ENCODE peak calls at places on chromosomes 3 and 15, in seven cellular contexts. One of them, this sample, is unnamed.

GRCh38 chr15:82647835-82648256 is 683 bp upstream of the CPEB1 start:
- DNase-seq in CD4-positive, alpha-beta T cell: peak; percentile 50
- DNase-seq in heart left ventricle: no peak
- DNase-seq in T-helper 2 cell: no peak
- DNase-seq in stomach: no peak
- DNase-seq in IMR-90: no peak
- DNase-seq in stimulated activated CD4-positive, alpha-beta T cell treated with anti-CD3 and anti-CD28 coated beads, Interleukin-4, amount 100 ng/mL, for 48 hours: peak; percentile 27
- DNase-seq in this sample: no peak

GRCh38 chr3:181717505-181717904 is 5.8 kb downstream of the SOX2 start:
- DNase-seq in stomach: no peak
- DNase-seq in heart left ventricle: no peak
- DNase-seq in CD4-positive, alpha-beta T cell: no peak
- DNase-seq in IMR-90: no peak
- DNase-seq in stimulated activated CD4-positive, alpha-beta T cell treated with anti-CD3 and anti-CD28 coated beads, Interleukin-4, amount 100 ng/mL, for 48 hours: no peak
- DNase-seq in T-helper 2 cell: no peak
- DNase-seq in this sample: no peak

GRCh38 chr15:56528136-56528535 is 63.2 kb upstream of the MNS1 start:
- DNase-seq in heart left ventricle: no peak
- DNase-seq in stomach: no peak
- DNase-seq in stimulated activated CD4-positive, alpha-beta T cell treated with anti-CD3 and anti-CD28 coated beads, Interleukin-4, amount 100 ng/mL, for 48 hours: no peak
- DNase-seq in IMR-90: no peak
- DNase-seq in CD4-positive, alpha-beta T cell: no peak
- DNase-seq in T-helper 2 cell: no peak
- DNase-seq in this sample: no peak

GRCh38 chr3:173785004-173785403 is 387.5 kb downstream of the NLGN1 start:
- DNase-seq in T-helper 2 cell: no peak
- DNase-seq in stomach: no peak
- DNase-seq in stimulated activated CD4-positive, alpha-beta T cell treated with anti-CD3 and anti-CD28 coated beads, Interleukin-4, amount 100 ng/mL, for 48 hours: no peak
- DNase-seq in CD4-positive, alpha-beta T cell: no peak
- DNase-seq in IMR-90: no peak
- DNase-seq in heart left ventricle: no peak
- DNase-seq in this sample: no peak

GRCh38 chr15:77384589-77385359 is 35.1 kb downstream of the PEAK1 start:
- DNase-seq in IMR-90: no peak
- DNase-seq in stimulated activated CD4-positive, alpha-beta T cell treated with anti-CD3 and anti-CD28 coated beads, Interleukin-4, amount 100 ng/mL, for 48 hours: no peak
- DNase-seq in CD4-positive, alpha-beta T cell: no peak
- DNase-seq in heart left ventricle: no peak
- DNase-seq in stomach: no peak
- DNase-seq in T-helper 2 cell: no peak
- DNase-seq in this sample: no peak

GRCh38 chr3:82114589-82114988 is 353.1 kb upstream of the GBE1 start:
- DNase-seq in CD4-positive, alpha-beta T cell: no peak
- DNase-seq in stimulated activated CD4-positive, alpha-beta T cell treated with anti-CD3 and anti-CD28 coated beads, Interleukin-4, amount 100 ng/mL, for 48 hours: no peak
- DNase-seq in stomach: no peak
- DNase-seq in T-helper 2 cell: no peak
- DNase-seq in IMR-90: no peak
- DNase-seq in heart left ventricle: no peak
- DNase-seq in this sample: no peak

GRCh38 chr15:67547836-67548531 is 5.5 kb downstream of the MAP2K5 start:
- DNase-seq in stomach: no peak
- DNase-seq in T-helper 2 cell: no peak
- DNase-seq in stimulated activated CD4-positive, alpha-beta T cell treated with anti-CD3 and anti-CD28 coated beads, Interleukin-4, amount 100 ng/mL, for 48 hours: no peak
- DNase-seq in IMR-90: peak; percentile 73
- DNase-seq in heart left ventricle: no peak
- DNase-seq in CD4-positive, alpha-beta T cell: no peak
- DNase-seq in this sample: no peak

GRCh38 chr3:45647148-45647619 is 42.0 kb upstream of the SACM1L start:
- DNase-seq in heart left ventricle: no peak
- DNase-seq in IMR-90: peak; percentile 94
- DNase-seq in stomach: no peak
- DNase-seq in stimulated activated CD4-positive, alpha-beta T cell treated with anti-CD3 and anti-CD28 coated beads, Interleukin-4, amount 100 ng/mL, for 48 hours: no peak
- DNase-seq in CD4-positive, alpha-beta T cell: no peak
- DNase-seq in T-helper 2 cell: no peak
- DNase-seq in this sample: no peak

GRCh38 chr3:61924065-61924740 is 362.8 kb downstream of the PTPRG start:
- DNase-seq in stomach: no peak
- DNase-seq in CD4-positive, alpha-beta T cell: no peak
- DNase-seq in stimulated activated CD4-positive, alpha-beta T cell treated with anti-CD3 and anti-CD28 coated beads, Interleukin-4, amount 100 ng/mL, for 48 hours: no peak
- DNase-seq in T-helper 2 cell: no peak
- DNase-seq in heart left ventricle: peak; percentile 83
- DNase-seq in IMR-90: no peak
- DNase-seq in this sample: no peak

GRCh38 chr15:38424101-38424552 is 29.8 kb upstream of the FAM98B start:
- DNase-seq in heart left ventricle: no peak
- DNase-seq in CD4-positive, alpha-beta T cell: no peak
- DNase-seq in stimulated activated CD4-positive, alpha-beta T cell treated with anti-CD3 and anti-CD28 coated beads, Interleukin-4, amount 100 ng/mL, for 48 hours: no peak
- DNase-seq in stomach: no peak
- DNase-seq in T-helper 2 cell: no peak
- DNase-seq in IMR-90: no peak
- DNase-seq in this sample: no peak

GRCh38 chr15:88939486-88939806 is 26.3 kb upstream of the MFGE8 start:
- DNase-seq in heart left ventricle: no peak
- DNase-seq in CD4-positive, alpha-beta T cell: no peak
- DNase-seq in IMR-90: no peak
- DNase-seq in T-helper 2 cell: no peak
- DNase-seq in stimulated activated CD4-positive, alpha-beta T cell treated with anti-CD3 and anti-CD28 coated beads, Interleukin-4, amount 100 ng/mL, for 48 hours: no peak
- DNase-seq in stomach: no peak
- DNase-seq in this sample: no peak

GRCh38 chr3:10945683-10946287 is 46.8 kb upstream of the SLC6A1 start:
- DNase-seq in T-helper 2 cell: no peak
- DNase-seq in stomach: peak; percentile 49
- DNase-seq in stimulated activated CD4-positive, alpha-beta T cell treated with anti-CD3 and anti-CD28 coated beads, Interleukin-4, amount 100 ng/mL, for 48 hours: peak; percentile 52
- DNase-seq in CD4-positive, alpha-beta T cell: peak; percentile 10
- DNase-seq in heart left ventricle: peak; percentile 49
- DNase-seq in IMR-90: peak; percentile 25
- DNase-seq in this sample: peak; percentile 67

GRCh38 chr3:109927161-109927560 is 589.8 kb upstream of the DPPA4 start:
- DNase-seq in T-helper 2 cell: no peak
- DNase-seq in stomach: no peak
- DNase-seq in stimulated activated CD4-positive, alpha-beta T cell treated with anti-CD3 and anti-CD28 coated beads, Interleukin-4, amount 100 ng/mL, for 48 hours: no peak
- DNase-seq in IMR-90: peak; percentile 98
- DNase-seq in CD4-positive, alpha-beta T cell: no peak
- DNase-seq in heart left ventricle: no peak
- DNase-seq in this sample: no peak

GRCh38 chr15:41104234-41104633 is 11.8 kb downstream of the INO80 start:
- DNase-seq in CD4-positive, alpha-beta T cell: no peak
- DNase-seq in heart left ventricle: no peak
- DNase-seq in IMR-90: peak; percentile 79
- DNase-seq in stomach: no peak
- DNase-seq in T-helper 2 cell: no peak
- DNase-seq in stimulated activated CD4-positive, alpha-beta T cell treated with anti-CD3 and anti-CD28 coated beads, Interleukin-4, amount 100 ng/mL, for 48 hours: no peak
- DNase-seq in this sample: no peak

GRCh38 chr3:171110715-171111114 is 84.2 kb upstream of the SLC2A2 start:
- DNase-seq in stimulated activated CD4-positive, alpha-beta T cell treated with anti-CD3 and anti-CD28 coated beads, Interleukin-4, amount 100 ng/mL, for 48 hours: no peak
- DNase-seq in heart left ventricle: no peak
- DNase-seq in IMR-90: no peak
- DNase-seq in stomach: no peak
- DNase-seq in CD4-positive, alpha-beta T cell: no peak
- DNase-seq in T-helper 2 cell: no peak
- DNase-seq in this sample: no peak

GRCh38 chr3:191238321-191238817 is 39.3 kb downstream of the OSTN start:
- DNase-seq in stomach: no peak
- DNase-seq in heart left ventricle: no peak
- DNase-seq in IMR-90: peak; percentile 89
- DNase-seq in stimulated activated CD4-positive, alpha-beta T cell treated with anti-CD3 and anti-CD28 coated beads, Interleukin-4, amount 100 ng/mL, for 48 hours: no peak
- DNase-seq in CD4-positive, alpha-beta T cell: no peak
- DNase-seq in T-helper 2 cell: no peak
- DNase-seq in this sample: no peak

GRCh38 chr15:40841741-40842140 is 2.1 kb upstream of the SPINT1 start:
- DNase-seq in CD4-positive, alpha-beta T cell: no peak
- DNase-seq in T-helper 2 cell: no peak
- DNase-seq in IMR-90: no peak
- DNase-seq in stomach: no peak
- DNase-seq in heart left ventricle: no peak
- DNase-seq in stimulated activated CD4-positive, alpha-beta T cell treated with anti-CD3 and anti-CD28 coated beads, Interleukin-4, amount 100 ng/mL, for 48 hours: no peak
- DNase-seq in this sample: no peak

GRCh38 chr3:107740992-107741896 is 218.5 kb downstream of the BBX start:
- DNase-seq in IMR-90: peak; percentile 45
- DNase-seq in heart left ventricle: no peak
- DNase-seq in CD4-positive, alpha-beta T cell: no peak
- DNase-seq in stimulated activated CD4-positive, alpha-beta T cell treated with anti-CD3 and anti-CD28 coated beads, Interleukin-4, amount 100 ng/mL, for 48 hours: no peak
- DNase-seq in T-helper 2 cell: no peak
- DNase-seq in stomach: no peak
- DNase-seq in this sample: no peak

GRCh38 chr3:109081746-109082510 is 36.0 kb downstream of the MORC1 start:
- DNase-seq in CD4-positive, alpha-beta T cell: no peak
- DNase-seq in IMR-90: peak; percentile 54
- DNase-seq in stimulated activated CD4-positive, alpha-beta T cell treated with anti-CD3 and anti-CD28 coated beads, Interleukin-4, amount 100 ng/mL, for 48 hours: no peak
- DNase-seq in T-helper 2 cell: no peak
- DNase-seq in stomach: peak; percentile 30
- DNase-seq in heart left ventricle: no peak
- DNase-seq in this sample: peak; percentile 43

This sample was measured in Peyer's patch.